ENCODE peak calls at places on chromosome 18, in ten cellular contexts. One of them, this sample, is unnamed.
A peak's percentile ranks its signal among the peaks of the same experiment; 100 is the strongest.

GRCh38 chr18:26439537-26439936 is 108.8 kb downstream of the KCTD1 start:
- DNase-seq in fibroblast of mammary gland: no peak
- DNase-seq in A673: no peak
- DNase-seq in aorta: no peak
- DNase-seq in B cell: no peak
- DNase-seq in NCI-H748 treated with DMSO at 0.1 percent for 48 hours: no peak
- DNase-seq in NCI-H1105: no peak
- DNase-seq in bronchial epithelial cell: no peak
- DNase-seq in H1: no peak
- DNase-seq in PC-3: no peak
- DNase-seq in this sample: no peak

GRCh38 chr18:22342625-22343024 is 75.1 kb downstream of the CTAGE1 start:
- DNase-seq in fibroblast of mammary gland: peak; percentile 59
- DNase-seq in A673: peak; percentile 11
- DNase-seq in aorta: peak; percentile 85
- DNase-seq in B cell: no peak
- DNase-seq in NCI-H748 treated with DMSO at 0.1 percent for 48 hours: no peak
- DNase-seq in NCI-H1105: peak; percentile 80
- DNase-seq in bronchial epithelial cell: peak; percentile 89
- DNase-seq in H1: no peak
- DNase-seq in PC-3: peak; percentile 93
- DNase-seq in this sample: peak; percentile 90

GRCh38 chr18:55317832-55318231 is 270.2 kb downstream of the TCF4 start:
- DNase-seq in fibroblast of mammary gland: peak; percentile 38
- DNase-seq in A673: no peak
- DNase-seq in aorta: no peak
- DNase-seq in B cell: no peak
- DNase-seq in NCI-H748 treated with DMSO at 0.1 percent for 48 hours: peak; percentile 61
- DNase-seq in NCI-H1105: peak; percentile 80
- DNase-seq in bronchial epithelial cell: no peak
- DNase-seq in H1: no peak
- DNase-seq in PC-3: no peak
- DNase-seq in this sample: no peak

GRCh38 chr18:78480531-78481054 is 499.0 kb upstream of the SALL3 start:
- DNase-seq in fibroblast of mammary gland: no peak
- DNase-seq in A673: no peak
- DNase-seq in aorta: no peak
- DNase-seq in B cell: no peak
- DNase-seq in NCI-H748 treated with DMSO at 0.1 percent for 48 hours: no peak
- DNase-seq in NCI-H1105: no peak
- DNase-seq in bronchial epithelial cell: no peak
- DNase-seq in H1: no peak
- DNase-seq in PC-3: no peak
- DNase-seq in this sample: no peak

GRCh38 chr18:73835656-73836055 is 312.0 kb downstream of the FBXO15 start:
- DNase-seq in fibroblast of mammary gland: peak; percentile 24
- DNase-seq in A673: no peak
- DNase-seq in aorta: no peak
- DNase-seq in B cell: no peak
- DNase-seq in NCI-H748 treated with DMSO at 0.1 percent for 48 hours: no peak
- DNase-seq in NCI-H1105: no peak
- DNase-seq in bronchial epithelial cell: peak; percentile 7
- DNase-seq in H1: no peak
- DNase-seq in PC-3: peak; percentile 17
- DNase-seq in this sample: no peak

GRCh38 chr18:395481-396250 is 104.8 kb downstream of the COLEC12 start:
- DNase-seq in fibroblast of mammary gland: peak; percentile 94
- DNase-seq in A673: peak; percentile 79
- DNase-seq in aorta: no peak
- DNase-seq in B cell: no peak
- DNase-seq in NCI-H748 treated with DMSO at 0.1 percent for 48 hours: peak; percentile 32
- DNase-seq in NCI-H1105: no peak
- DNase-seq in bronchial epithelial cell: no peak
- DNase-seq in H1: no peak
- DNase-seq in PC-3: peak; percentile 43
- DNase-seq in this sample: no peak

GRCh38 chr18:67300498-67300897 is 216.0 kb downstream of the DSEL start:
- DNase-seq in fibroblast of mammary gland: peak; percentile 35
- DNase-seq in A673: no peak
- DNase-seq in aorta: no peak
- DNase-seq in B cell: peak; percentile 45
- DNase-seq in NCI-H748 treated with DMSO at 0.1 percent for 48 hours: no peak
- DNase-seq in NCI-H1105: no peak
- DNase-seq in bronchial epithelial cell: no peak
- DNase-seq in H1: no peak
- DNase-seq in PC-3: no peak
- DNase-seq in this sample: no peak

GRCh38 chr18:24544141-24544498 is 83.7 kb downstream of the HRH4 start:
- DNase-seq in fibroblast of mammary gland: peak; percentile 36
- DNase-seq in A673: peak; percentile 27
- DNase-seq in aorta: no peak
- DNase-seq in B cell: no peak
- DNase-seq in NCI-H748 treated with DMSO at 0.1 percent for 48 hours: peak; percentile 23
- DNase-seq in NCI-H1105: peak; percentile 22
- DNase-seq in bronchial epithelial cell: peak; percentile 23
- DNase-seq in H1: no peak
- DNase-seq in PC-3: peak; percentile 58
- DNase-seq in this sample: no peak

GRCh38 chr18:79503406-79503805 is 107.7 kb downstream of the NFATC1 start:
- DNase-seq in fibroblast of mammary gland: no peak
- DNase-seq in A673: no peak
- DNase-seq in aorta: peak; percentile 35
- DNase-seq in B cell: no peak
- DNase-seq in NCI-H748 treated with DMSO at 0.1 percent for 48 hours: no peak
- DNase-seq in NCI-H1105: no peak
- DNase-seq in bronchial epithelial cell: no peak
- DNase-seq in H1: no peak
- DNase-seq in PC-3: no peak
- DNase-seq in this sample: peak; percentile 9

GRCh38 chr18:78995740-78996395 is 16.2 kb downstream of the SALL3 start:
- DNase-seq in fibroblast of mammary gland: no peak
- DNase-seq in A673: no peak
- DNase-seq in aorta: no peak
- DNase-seq in B cell: no peak
- DNase-seq in NCI-H748 treated with DMSO at 0.1 percent for 48 hours: no peak
- DNase-seq in NCI-H1105: no peak
- DNase-seq in bronchial epithelial cell: no peak
- DNase-seq in H1: no peak
- DNase-seq in PC-3: no peak
- DNase-seq in this sample: no peak

GRCh38 chr18:33051397-33051796 is 278.6 kb upstream of the KLHL14 start:
- DNase-seq in fibroblast of mammary gland: peak; percentile 9
- DNase-seq in A673: peak; percentile 1
- DNase-seq in aorta: no peak
- DNase-seq in B cell: no peak
- DNase-seq in NCI-H748 treated with DMSO at 0.1 percent for 48 hours: peak; percentile 94
- DNase-seq in NCI-H1105: peak; percentile 94
- DNase-seq in bronchial epithelial cell: peak; percentile 68
- DNase-seq in H1: no peak
- DNase-seq in PC-3: peak; percentile 17
- DNase-seq in this sample: no peak

GRCh38 chr18:58064406-58064998 is 20.5 kb downstream of the NEDD4L start:
- DNase-seq in fibroblast of mammary gland: no peak
- DNase-seq in A673: no peak
- DNase-seq in aorta: no peak
- DNase-seq in B cell: no peak
- DNase-seq in NCI-H748 treated with DMSO at 0.1 percent for 48 hours: no peak
- DNase-seq in NCI-H1105: no peak
- DNase-seq in bronchial epithelial cell: no peak
- DNase-seq in H1: no peak
- DNase-seq in PC-3: no peak
- DNase-seq in this sample: no peak

GRCh38 chr18:23650963-23651927 is 11.5 kb downstream of the ANKRD29 start:
- DNase-seq in fibroblast of mammary gland: peak; percentile 95
- DNase-seq in A673: peak; percentile 68
- DNase-seq in aorta: no peak
- DNase-seq in B cell: no peak
- DNase-seq in NCI-H748 treated with DMSO at 0.1 percent for 48 hours: no peak
- DNase-seq in NCI-H1105: no peak
- DNase-seq in bronchial epithelial cell: peak; percentile 94
- DNase-seq in H1: no peak
- DNase-seq in PC-3: peak; percentile 77
- DNase-seq in this sample: no peak

GRCh38 chr18:5667356-5667755 is 123.6 kb upstream of the EPB41L3 start:
- DNase-seq in fibroblast of mammary gland: no peak
- DNase-seq in A673: no peak
- DNase-seq in aorta: no peak
- DNase-seq in B cell: no peak
- DNase-seq in NCI-H748 treated with DMSO at 0.1 percent for 48 hours: no peak
- DNase-seq in NCI-H1105: no peak
- DNase-seq in bronchial epithelial cell: no peak
- DNase-seq in H1: no peak
- DNase-seq in PC-3: no peak
- DNase-seq in this sample: no peak

GRCh38 chr18:7626922-7627440 is 59.9 kb downstream of the PTPRM start:
- DNase-seq in fibroblast of mammary gland: peak; percentile 75
- DNase-seq in A673: no peak
- DNase-seq in aorta: no peak
- DNase-seq in B cell: no peak
- DNase-seq in NCI-H748 treated with DMSO at 0.1 percent for 48 hours: no peak
- DNase-seq in NCI-H1105: no peak
- DNase-seq in bronchial epithelial cell: peak; percentile 69
- DNase-seq in H1: no peak
- DNase-seq in PC-3: peak; percentile 88
- DNase-seq in this sample: no peak

This sample was measured in Peyer's patch.